ENCODE peak calls at places on chromosomes 2 and 18, in seven cellular contexts. One of them, this sample, is unnamed.
A peak's percentile ranks its signal among the peaks of the same experiment; 100 is the strongest.

GRCh38 chr2:240595381-240596079 is 9.0 kb downstream of the CAPN10 start:
- DNase-seq in upper lobe of right lung: peak; percentile 57
- DNase-seq in GM12878: no peak
- DNase-seq in tibial nerve: peak; percentile 7
- DNase-seq in psoas muscle: peak; percentile 55
- DNase-seq in kidney: peak; percentile 55
- DNase-seq in adipocyte: no peak
- DNase-seq in this sample: no peak

GRCh38 chr2:231068525-231069222 is 12.0 kb downstream of the PSMD1 start:
- DNase-seq in upper lobe of right lung: no peak
- DNase-seq in GM12878: no peak
- DNase-seq in tibial nerve: no peak
- DNase-seq in psoas muscle: no peak
- DNase-seq in kidney: no peak
- DNase-seq in adipocyte: peak; percentile 4
- DNase-seq in this sample: no peak

GRCh38 chr2:86695053-86695691 is 24.9 kb upstream of the RMND5A start:
- DNase-seq in upper lobe of right lung: no peak
- DNase-seq in GM12878: no peak
- DNase-seq in tibial nerve: no peak
- DNase-seq in psoas muscle: no peak
- DNase-seq in kidney: no peak
- DNase-seq in adipocyte: no peak
- DNase-seq in this sample: peak; percentile 5

GRCh38 chr18:9025104-9025838 is 77.2 kb upstream of the NDUFV2 start:
- DNase-seq in upper lobe of right lung: no peak
- DNase-seq in GM12878: no peak
- DNase-seq in tibial nerve: no peak
- DNase-seq in psoas muscle: no peak
- DNase-seq in kidney: no peak
- DNase-seq in adipocyte: no peak
- DNase-seq in this sample: peak; percentile 67

GRCh38 chr2:237231593-237231992 is 145.9 kb downstream of the COPS8 start:
- DNase-seq in upper lobe of right lung: no peak
- DNase-seq in GM12878: no peak
- DNase-seq in tibial nerve: no peak
- DNase-seq in psoas muscle: peak; percentile 77
- DNase-seq in kidney: no peak
- DNase-seq in adipocyte: no peak
- DNase-seq in this sample: peak; percentile 78

GRCh38 chr2:224222976-224223375 is 178.9 kb downstream of the FAM124B start:
- DNase-seq in upper lobe of right lung: no peak
- DNase-seq in GM12878: no peak
- DNase-seq in tibial nerve: no peak
- DNase-seq in psoas muscle: no peak
- DNase-seq in kidney: no peak
- DNase-seq in adipocyte: no peak
- DNase-seq in this sample: no peak

GRCh38 chr2:151262629-151263028 is 966 bp upstream of the RBM43 start:
- DNase-seq in upper lobe of right lung: no peak
- DNase-seq in GM12878: no peak
- DNase-seq in tibial nerve: no peak
- DNase-seq in psoas muscle: no peak
- DNase-seq in kidney: peak; percentile 75
- DNase-seq in adipocyte: no peak
- DNase-seq in this sample: no peak

GRCh38 chr2:10500601-10501361 is 52.7 kb upstream of the ODC1 start:
- DNase-seq in upper lobe of right lung: no peak
- DNase-seq in GM12878: no peak
- DNase-seq in tibial nerve: no peak
- DNase-seq in psoas muscle: no peak
- DNase-seq in kidney: peak; percentile 66
- DNase-seq in adipocyte: no peak
- DNase-seq in this sample: peak; percentile 45

GRCh38 chr2:26568076-26568890 is 72.9 kb downstream of the CIB4 start:
- DNase-seq in upper lobe of right lung: peak; percentile 7
- DNase-seq in GM12878: no peak
- DNase-seq in tibial nerve: no peak
- DNase-seq in psoas muscle: no peak
- DNase-seq in kidney: no peak
- DNase-seq in adipocyte: no peak
- DNase-seq in this sample: no peak

GRCh38 chr18:72675394-72675793 is 131.3 kb upstream of the CBLN2 start:
- DNase-seq in upper lobe of right lung: no peak
- DNase-seq in GM12878: no peak
- DNase-seq in tibial nerve: no peak
- DNase-seq in psoas muscle: no peak
- DNase-seq in kidney: no peak
- DNase-seq in adipocyte: no peak
- DNase-seq in this sample: peak; percentile 66

GRCh38 chr18:38033282-38033681 is 467.7 kb upstream of the CELF4 start:
- DNase-seq in upper lobe of right lung: no peak
- DNase-seq in GM12878: no peak
- DNase-seq in tibial nerve: no peak
- DNase-seq in psoas muscle: no peak
- DNase-seq in kidney: no peak
- DNase-seq in adipocyte: no peak
- DNase-seq in this sample: no peak

GRCh38 chr2:192465145-192465544 is 270.4 kb upstream of the TMEFF2 start:
- DNase-seq in upper lobe of right lung: no peak
- DNase-seq in GM12878: no peak
- DNase-seq in tibial nerve: no peak
- DNase-seq in psoas muscle: no peak
- DNase-seq in kidney: no peak
- DNase-seq in adipocyte: no peak
- DNase-seq in this sample: no peak

DNA sequence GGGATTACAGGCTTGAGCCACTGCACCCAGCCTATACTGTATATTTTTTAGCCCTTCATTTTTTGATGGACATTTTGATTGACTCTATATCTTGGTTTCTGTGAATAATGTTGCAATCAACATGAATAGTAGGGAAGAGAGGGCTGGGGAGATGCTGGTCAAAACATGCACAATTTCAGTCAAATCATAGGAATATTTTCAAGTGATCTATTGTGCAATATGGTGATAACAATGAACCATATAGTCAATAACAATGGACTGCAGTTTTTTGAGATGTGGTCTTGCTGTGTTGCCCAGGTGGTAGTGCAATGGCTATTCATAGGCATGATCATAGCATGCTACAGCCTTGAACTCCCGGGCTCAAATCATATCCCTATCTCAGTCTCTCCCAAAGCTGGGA is 264.7 kb upstream of the TMEFF2 start:
- DNase-seq in upper lobe of right lung: no peak
- DNase-seq in GM12878: no peak
- DNase-seq in tibial nerve: no peak
- DNase-seq in psoas muscle: no peak
- DNase-seq in kidney: no peak
- DNase-seq in adipocyte: no peak
- DNase-seq in this sample: no peak
- H3K4me3 ChIP-seq in upper lobe of right lung: no peak overlapping the region
- H3K4me3 ChIP-seq in GM12878: no peak overlapping the region
- H3K4me3 ChIP-seq in tibial nerve: no peak overlapping the region
- H3K4me3 ChIP-seq in psoas muscle: no peak overlapping the region
- H3K4me3 ChIP-seq in kidney: no peak overlapping the region
- H3K4me3 ChIP-seq in adipocyte: no peak overlapping the region
- H3K4me3 ChIP-seq in this sample: no peak overlapping the region

GRCh38 chr2:54772110-54772509 is 48.6 kb downstream of the EML6 start:
- DNase-seq in upper lobe of right lung: no peak
- DNase-seq in GM12878: no peak
- DNase-seq in tibial nerve: no peak
- DNase-seq in psoas muscle: no peak
- DNase-seq in kidney: no peak
- DNase-seq in adipocyte: peak; percentile 16
- DNase-seq in this sample: no peak

GRCh38 chr2:54770676-54771075 is 47.2 kb downstream of the EML6 start:
- DNase-seq in upper lobe of right lung: no peak
- DNase-seq in GM12878: no peak
- DNase-seq in tibial nerve: no peak
- DNase-seq in psoas muscle: no peak
- DNase-seq in kidney: no peak
- DNase-seq in adipocyte: no peak
- DNase-seq in this sample: no peak

GRCh38 chr2:54768772-54769428 is 45.4 kb downstream of the EML6 start:
- DNase-seq in upper lobe of right lung: no peak
- DNase-seq in GM12878: no peak
- DNase-seq in tibial nerve: no peak
- DNase-seq in psoas muscle: no peak
- DNase-seq in kidney: no peak
- DNase-seq in adipocyte: no peak
- DNase-seq in this sample: no peak

GRCh38 chr2:54771166-54771565 is 47.7 kb downstream of the EML6 start:
- DNase-seq in upper lobe of right lung: no peak
- DNase-seq in GM12878: no peak
- DNase-seq in tibial nerve: no peak
- DNase-seq in psoas muscle: no peak
- DNase-seq in kidney: no peak
- DNase-seq in adipocyte: peak; percentile 15
- DNase-seq in this sample: no peak

GRCh38 chr2:54770211-54770610 is 46.7 kb downstream of the EML6 start:
- DNase-seq in upper lobe of right lung: no peak
- DNase-seq in GM12878: no peak
- DNase-seq in tibial nerve: no peak
- DNase-seq in psoas muscle: no peak
- DNase-seq in kidney: no peak
- DNase-seq in adipocyte: no peak
- DNase-seq in this sample: no peak
- H3K36me3 ChIP-seq in upper lobe of right lung: no peaks in the 10 kb centered on the region
- H3K36me3 ChIP-seq in GM12878: no peaks in the 10 kb centered on the region
- H3K36me3 ChIP-seq in tibial nerve: no peaks in the 10 kb centered on the region
- H3K36me3 ChIP-seq in psoas muscle: no peaks in the 10 kb centered on the region
- H3K36me3 ChIP-seq in kidney: no peaks in the 10 kb centered on the region
- H3K36me3 ChIP-seq in adipocyte: no peaks in the 10 kb centered on the region
- H3K36me3 ChIP-seq in this sample: no peaks in the 10 kb centered on the region

DNA sequence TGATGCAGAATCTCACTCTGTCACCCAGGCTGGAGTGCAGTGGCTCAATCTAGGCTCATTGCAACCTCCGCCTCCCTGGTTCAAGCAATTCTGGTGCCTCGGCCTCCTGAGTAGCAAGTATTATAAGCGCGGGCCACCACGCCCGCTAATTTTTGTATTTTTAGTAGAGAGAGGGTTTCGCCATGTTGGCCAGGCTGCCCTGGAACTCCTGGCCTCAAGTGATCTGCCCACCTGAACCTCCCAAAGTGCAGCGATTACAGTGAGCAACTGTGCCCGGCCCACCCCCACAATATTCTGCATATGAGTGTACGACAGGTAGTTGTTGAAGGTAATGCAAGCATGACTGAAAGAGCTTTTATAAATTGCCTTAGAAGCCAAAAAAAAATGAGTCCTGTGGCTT is 1.2 kb downstream of the WDR75 start:
- DNase-seq in upper lobe of right lung: no peak
- DNase-seq in GM12878: no peak
- DNase-seq in tibial nerve: no peak
- DNase-seq in psoas muscle: no peak
- DNase-seq in kidney: no peak
- DNase-seq in adipocyte: no peak
- DNase-seq in this sample: no peak
- H3K4me3 ChIP-seq in upper lobe of right lung: peak overlapping the region; percentile 83
- H3K4me3 ChIP-seq in GM12878: peak overlapping the region; percentile 86
- H3K4me3 ChIP-seq in tibial nerve: peak overlapping the region; percentile 88
- H3K4me3 ChIP-seq in psoas muscle: peak overlapping the region; percentile 90
- H3K4me3 ChIP-seq in kidney: no peak overlapping the region
- H3K4me3 ChIP-seq in adipocyte: peak overlapping the region; percentile 99
- H3K4me3 ChIP-seq in this sample: peak overlapping the region; percentile 71

GRCh38 chr18:62262050-62262449 is 63.1 kb upstream of the TNFRSF11A start:
- DNase-seq in upper lobe of right lung: no peak
- DNase-seq in GM12878: no peak
- DNase-seq in tibial nerve: no peak
- DNase-seq in psoas muscle: no peak
- DNase-seq in kidney: no peak
- DNase-seq in adipocyte: no peak
- DNase-seq in this sample: no peak

GRCh38 chr18:62264984-62265383 is 60.1 kb upstream of the TNFRSF11A start:
- DNase-seq in upper lobe of right lung: no peak
- DNase-seq in GM12878: no peak
- DNase-seq in tibial nerve: no peak
- DNase-seq in psoas muscle: no peak
- DNase-seq in kidney: no peak
- DNase-seq in adipocyte: no peak
- DNase-seq in this sample: no peak
- H3K36me3 ChIP-seq in upper lobe of right lung: peaks cover 84% of the 10 kb centered on the region
- H3K36me3 ChIP-seq in GM12878: peaks cover 26% of the 10 kb centered on the region
- H3K36me3 ChIP-seq in tibial nerve: no peaks in the 10 kb centered on the region
- H3K36me3 ChIP-seq in psoas muscle: no peaks in the 10 kb centered on the region
- H3K36me3 ChIP-seq in kidney: peaks cover 16% of the 10 kb centered on the region
- H3K36me3 ChIP-seq in adipocyte: peaks cover 82% of the 10 kb centered on the region
- H3K36me3 ChIP-seq in this sample: peaks cover 21% of the 10 kb centered on the region

GRCh38 chr2:104846955-104847820 is 6.7 kb upstream of the POU3F3 start:
- DNase-seq in upper lobe of right lung: no peak
- DNase-seq in GM12878: no peak
- DNase-seq in tibial nerve: no peak
- DNase-seq in psoas muscle: no peak
- DNase-seq in kidney: no peak
- DNase-seq in adipocyte: no peak
- DNase-seq in this sample: no peak
- H3K4me3 ChIP-seq in upper lobe of right lung: no peak overlapping the region
- H3K4me3 ChIP-seq in GM12878: no peak overlapping the region
- H3K4me3 ChIP-seq in tibial nerve: no peak overlapping the region
- H3K4me3 ChIP-seq in psoas muscle: no peak overlapping the region
- H3K4me3 ChIP-seq in kidney: peak overlapping the region; percentile 14
- H3K4me3 ChIP-seq in adipocyte: no peak overlapping the region
- H3K4me3 ChIP-seq in this sample: no peak overlapping the region

This sample was measured in MG63.